ENCODE peak calls at places on chromosomes 1 and 21, in seven cellular contexts. R is astrocyte, M is PC-3, U is mammary epithelial cell, S is fibroblast of lung, J is GM23338, B is neural progenitor cell. Y is an unnamed sample.

GRCh38 chr1:248758352-248758751 is 2.8 kb upstream of the LYPD8 start:
- DNase-seq in R (no peak), M (no peak), U (no peak), S (no peak), J (no peak), B (no peak), Y (no peak)

GRCh38 chr1:164240081-164240480 is 318.9 kb upstream of the PBX1 start:
- DNase-seq in R (no peak), M (peak; percentile 43), U (no peak), S (peak; percentile 9), J (peak; percentile 57), B (peak; percentile 21), Y (peak; percentile 5)

GRCh38 chr1:20472860-20473711 is 12.9 kb downstream of the CAMK2N1 start:
- DNase-seq in R (no peak), M (no peak), U (no peak), S (peak; percentile 67), J (peak; percentile 95), B (peak; percentile 92), Y (no peak)

GRCh38 chr1:172277277-172277676 is 143.2 kb upstream of the C1orf105 start:
- DNase-seq in R (peak; percentile 94), M (no peak), U (no peak), S (no peak), J (no peak), B (no peak), Y (no peak)

GRCh38 chr1:93907718-93908117 is 1.5 kb downstream of the GCLM start:
- DNase-seq in R (peak; percentile 44), M (peak; percentile 54), U (peak; percentile 36), S (peak; percentile 51), J (no peak), B (peak; percentile 4), Y (peak; percentile 54)

GRCh38 chr1:72435025-72435424 is 152.7 kb upstream of the NEGR1 start:
- DNase-seq in R (peak; percentile 63), M (peak; percentile 20), U (peak; percentile 70), S (no peak), J (no peak), B (no peak), Y (no peak)

GRCh38 chr1:47630346-47630745 is 192.5 kb downstream of the FOXD2 start:
- DNase-seq in R (no peak), M (no peak), U (no peak), S (no peak), J (no peak), B (no peak), Y (no peak)

GRCh38 chr1:207811920-207812720 is 60.3 kb downstream of the CD46 start:
- DNase-seq in R (no peak), M (peak; percentile 36), U (no peak), S (peak; percentile 31), J (peak; percentile 61), B (peak; percentile 32), Y (no peak)

GRCh38 chr1:173202430-173203145 is 4.5 kb downstream of the TNFSF4 start:
- DNase-seq in R (peak; percentile 98), M (peak; percentile 98), U (peak; percentile 66), S (peak; percentile 92), J (peak; percentile 72), B (peak; percentile 70), Y (no peak)

GRCh38 chr1:25450894-25451293 is 20.2 kb downstream of the MACO1 start:
- DNase-seq in R (no peak), M (peak; percentile 65), U (no peak), S (no peak), J (no peak), B (no peak), Y (no peak)

GRCh38 chr21:28833609-28834008 is 159.1 kb downstream of the LTN1 start:
- DNase-seq in R (no peak), M (no peak), U (no peak), S (no peak), J (no peak), B (no peak), Y (no peak)

GRCh38 chr1:11594625-11595024 is 59.6 kb downstream of the FBXO2 start:
- DNase-seq in R (no peak), M (no peak), U (no peak), S (no peak), J (no peak), B (no peak), Y (no peak)

GRCh38 chr1:912740-913301 is 10.9 kb upstream of the SAMD11 start:
- DNase-seq in R (no peak), M (no peak), U (no peak), S (no peak), J (peak; percentile 83), B (peak; percentile 55), Y (no peak)

GRCh38 chr1:87937774-87938173 is 609.1 kb downstream of the LMO4 start:
- DNase-seq in R (no peak), M (no peak), U (no peak), S (no peak), J (no peak), B (no peak), Y (no peak)

GRCh38 chr1:43531453-43531905 is 796 bp downstream of the PTPRF start:
- DNase-seq in R (no peak), M (peak; percentile 33), U (no peak), S (no peak), J (peak; percentile 71), B (peak; percentile 71), Y (no peak)

DNA sequence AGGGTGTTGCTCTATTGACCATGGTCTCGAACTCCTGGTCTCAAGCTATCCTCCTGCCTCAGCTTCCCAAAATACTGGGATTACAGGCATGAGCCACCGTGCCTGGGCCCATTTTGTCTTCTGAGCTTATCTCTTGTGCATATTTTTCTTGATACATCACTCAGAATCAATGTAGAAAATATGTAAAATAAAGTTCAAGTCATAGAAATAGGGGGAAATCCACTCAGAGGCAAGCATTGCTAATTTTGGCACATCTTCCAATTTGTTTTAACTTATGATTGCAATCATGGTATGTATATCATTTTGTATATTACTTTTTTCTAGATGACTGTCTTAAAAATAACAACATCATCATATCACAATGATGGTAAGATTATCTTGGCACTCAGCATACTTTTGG is 21.6 kb downstream of the RIT1 start:
- DNase-seq in R (peak; percentile 46), M (no peak), U (no peak), S (no peak), J (no peak), B (no peak), Y (no peak)
- TF ChIP-seq EZH2 in R (no peak), M (no peak), U (no peak), S (no peak), J (no peak), B (no peak), Y (no peak)

DNA sequence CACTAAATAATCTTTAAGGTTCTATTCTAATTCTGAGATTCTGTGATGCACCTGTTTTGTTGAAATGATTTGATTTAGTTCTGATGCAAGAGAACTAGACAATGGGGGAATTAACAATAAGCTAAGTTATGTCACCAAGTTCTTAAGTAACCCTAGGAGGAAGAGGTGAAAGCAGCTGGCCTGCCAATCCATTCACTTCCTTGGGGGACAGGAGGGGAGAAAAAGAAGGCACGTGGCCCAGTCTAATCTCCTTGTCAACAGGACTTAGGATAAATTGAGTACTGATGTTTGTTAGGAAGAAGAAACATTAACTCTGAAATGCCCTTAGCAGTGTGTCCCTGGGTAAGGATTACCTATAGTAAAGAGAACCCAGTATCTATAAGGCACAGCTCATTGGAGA is 36.9 kb downstream of the TLCD4 start:
- DNase-seq in R (no peak), M (no peak), U (no peak), S (no peak), J (no peak), B (no peak), Y (no peak)
- TF ChIP-seq CTCF in R (no peak), M (no peak), U (no peak), S (no peak), J (no peak), B (no peak), Y (no peak)

GRCh38 chr1:89527256-89527655 is 2.6 kb downstream of the LRRC8B start:
- DNase-seq in R (no peak), M (no peak), U (no peak), S (no peak), J (no peak), B (no peak), Y (no peak)

GRCh38 chr1:89530690-89531089 is 6.1 kb downstream of the LRRC8B start:
- DNase-seq in R (no peak), M (no peak), U (no peak), S (no peak), J (peak; percentile 49), B (peak; percentile 57), Y (no peak)

GRCh38 chr1:89529196-89529595 is 4.6 kb downstream of the LRRC8B start:
- DNase-seq in R (no peak), M (no peak), U (no peak), S (no peak), J (no peak), B (no peak), Y (no peak)

GRCh38 chr1:89527750-89528381 is 3.2 kb downstream of the LRRC8B start:
- DNase-seq in R (no peak), M (no peak), U (no peak), S (no peak), J (no peak), B (no peak), Y (no peak)

DNA sequence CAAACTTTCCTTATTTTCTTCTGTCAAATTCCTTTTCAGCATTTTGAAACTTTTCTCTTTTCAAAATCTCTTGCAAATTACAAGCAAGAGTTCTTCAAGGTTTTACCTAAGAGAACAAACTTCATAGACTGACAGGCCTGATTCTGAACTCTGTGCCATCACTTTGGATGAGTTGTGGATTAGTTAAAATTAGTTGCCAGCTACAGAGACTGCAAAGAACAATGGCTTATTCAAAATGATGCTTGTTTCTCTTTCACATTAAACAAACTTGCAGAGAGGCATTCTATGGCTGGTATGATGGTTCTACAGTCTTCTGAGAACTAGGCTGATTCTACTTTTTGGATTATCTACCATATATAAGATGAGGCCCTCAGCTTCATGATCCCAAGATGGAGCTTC is 3.8 kb downstream of the LRRC8B start:
- DNase-seq in R (no peak), M (no peak), U (no peak), S (no peak), J (no peak), B (no peak), Y (no peak)
- H3K4me2 ChIP-seq in R (no peak overlapping the region), M (no peak overlapping the region), U (no peak overlapping the region), S (no peak overlapping the region), J (peak overlapping the region; percentile 24), B (peak overlapping the region; percentile 87), Y (no peak overlapping the region)

DNA sequence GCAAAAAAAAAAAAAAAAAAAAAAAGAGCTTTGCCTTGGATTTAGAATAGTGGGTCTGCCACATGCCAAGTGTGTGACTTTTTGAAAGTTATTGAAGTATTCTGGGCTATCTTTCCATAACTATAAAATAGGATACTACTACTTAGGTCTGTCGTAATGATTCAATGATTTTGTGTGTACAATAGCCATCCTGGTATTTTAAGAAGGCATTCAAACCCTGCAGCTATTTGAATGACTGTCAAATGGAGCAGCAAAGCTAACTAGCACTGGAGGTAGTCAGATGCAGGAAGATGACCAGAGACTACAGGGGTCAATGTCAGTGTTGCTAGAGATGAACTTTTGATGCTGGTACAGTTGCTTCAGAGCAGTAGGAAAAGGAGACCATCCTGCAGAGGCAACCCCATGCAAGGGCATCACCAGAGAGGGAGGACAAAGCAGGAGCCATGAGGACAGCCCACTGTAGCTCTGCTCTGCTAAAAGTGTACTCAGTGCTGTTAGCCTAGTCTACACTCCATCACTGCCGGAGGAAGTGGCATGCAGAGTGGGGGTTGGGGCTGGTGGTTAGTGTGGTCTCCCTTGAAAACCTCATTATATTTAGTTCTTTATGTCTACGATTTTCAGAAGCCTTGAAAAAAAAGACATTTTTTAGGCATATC is 29.0 kb downstream of the DUSP10 start:
- DNase-seq in R (no peak), M (peak; percentile 25), U (no peak), S (no peak), J (no peak), B (no peak), Y (no peak)
- TF ChIP-seq EZH2 in R (no peak), M (no peak), U (no peak), S (no peak), J (no peak), B (no peak), Y (no peak)

Y was measured in PC-9.